ENCODE peak calls at places on chromosomes 6 and 20, in ten cellular contexts. H, X, Q, V, J, G, N, L, P and Y are unnamed samples.

GRCh38 chr6:165163519-165163918 is 145.9 kb downstream of the C6orf118 start:
- DNase-seq in H (no peak), X (no peak), Q (no peak), V (no peak), J (no peak), G (no peak), N (no peak), L (no peak), P (no peak), Y (no peak)

GRCh38 chr20:4937422-4938319 is 63.6 kb downstream of the SLC23A2 start:
- DNase-seq in H (no peak), X (no peak), Q (no peak), V (no peak), J (no peak), G (no peak), N (no peak), L (no peak), P (no peak), Y (no peak)

GRCh38 chr20:59765599-59766177 is 161.3 kb downstream of the PHACTR3 start:
- DNase-seq in H (no peak), X (no peak), Q (no peak), V (peak), J (no peak), G (peak), N (no peak), L (no peak), P (no peak), Y (no peak)

GRCh38 chr6:41092421-41093140 is 19.8 kb downstream of the NFYA start:
- DNase-seq in H (no peak), X (no peak), Q (no peak), V (no peak), J (no peak), G (no peak), N (no peak), L (peak), P (no peak), Y (peak)

GRCh38 chr6:29631860-29632731 is 887 bp downstream of the GABBR1 start:
- DNase-seq in H (peak), X (peak), Q (peak), V (peak), J (peak), G (peak), N (peak), L (peak), P (peak), Y (peak)

GRCh38 chr20:59042151-59042795 is at the start of gene PRELID3B:
- DNase-seq in H (no peak), X (no peak), Q (no peak), V (peak), J (peak), G (no peak), N (no peak), L (no peak), P (no peak), Y (peak)

GRCh38 chr6:15544321-15544900 is 118.4 kb downstream of the DTNBP1 start:
- DNase-seq in H (no peak), X (no peak), Q (no peak), V (no peak), J (no peak), G (no peak), N (no peak), L (no peak), P (no peak), Y (no peak)

GRCh38 chr20:47603260-47603659 is 101.6 kb downstream of the NCOA3 start:
- DNase-seq in H (no peak), X (no peak), Q (no peak), V (no peak), J (no peak), G (no peak), N (no peak), L (no peak), P (no peak), Y (no peak)

GRCh38 chr20:1467355-1468116 is 887 bp upstream of the NSFL1C start:
- DNase-seq in H (peak), X (no peak), Q (no peak), V (peak), J (peak), G (no peak), N (no peak), L (no peak), P (peak), Y (peak)

GRCh38 chr20:63053430-63054102 is 46.8 kb upstream of the BHLHE23 start:
- DNase-seq in H (no peak), X (no peak), Q (no peak), V (no peak), J (no peak), G (no peak), N (peak), L (no peak), P (peak), Y (no peak)

GRCh38 chr6:12483712-12484111 is 193.6 kb downstream of the EDN1 start:
- DNase-seq in H (no peak), X (no peak), Q (peak), V (peak), J (no peak), G (no peak), N (no peak), L (peak), P (no peak), Y (peak)

GRCh38 chr20:51579137-51579536 is 36.6 kb upstream of the NFATC2 start:
- DNase-seq in H (no peak), X (no peak), Q (no peak), V (no peak), J (no peak), G (no peak), N (no peak), L (peak), P (no peak), Y (no peak)

GRCh38 chr6:36914227-36914794 is 28.6 kb downstream of the C6orf89 start:
- DNase-seq in H (no peak), X (no peak), Q (no peak), V (peak), J (peak), G (no peak), N (no peak), L (peak), P (peak), Y (no peak)

GRCh38 chr6:53888931-53889330 is 94.1 kb downstream of the LRRC1 start:
- DNase-seq in H (no peak), X (no peak), Q (no peak), V (no peak), J (no peak), G (no peak), N (no peak), L (peak), P (no peak), Y (no peak)

GRCh38 chr6:44386364-44386928 is 1.1 kb upstream of the CDC5L start:
- DNase-seq in H (no peak), X (no peak), Q (no peak), V (no peak), J (no peak), G (no peak), N (no peak), L (no peak), P (peak), Y (no peak)

GRCh38 chr6:137968901-137969300 is 101.8 kb downstream of the TNFAIP3 start:
- DNase-seq in H (no peak), X (no peak), Q (peak), V (no peak), J (no peak), G (no peak), N (no peak), L (no peak), P (no peak), Y (peak)

GRCh38 chr6:8437813-8438212 is 2.5 kb upstream of the SLC35B3 start:
- DNase-seq in H (no peak), X (no peak), Q (no peak), V (no peak), J (no peak), G (no peak), N (no peak), L (no peak), P (no peak), Y (no peak)

GRCh38 chr6:157073596-157073995 is 249.7 kb downstream of the TMEM242 start:
- DNase-seq in H (no peak), X (no peak), Q (no peak), V (no peak), J (no peak), G (no peak), N (no peak), L (no peak), P (no peak), Y (no peak)

GRCh38 chr20:3681931-3682820 is at the start of gene ADAM33:
- DNase-seq in H (no peak), X (no peak), Q (no peak), V (peak), J (peak), G (no peak), N (no peak), L (no peak), P (no peak), Y (no peak)

GRCh38 chr6:47362857-47363461 is 53.3 kb upstream of the TNFRSF21 start:
- DNase-seq in H (no peak), X (no peak), Q (no peak), V (peak), J (no peak), G (no peak), N (no peak), L (no peak), P (no peak), Y (no peak)

GRCh38 chr6:168714547-168715260 is 273.7 kb downstream of the SMOC2 start:
- DNase-seq in H (no peak), X (no peak), Q (no peak), V (no peak), J (no peak), G (no peak), N (no peak), L (no peak), P (no peak), Y (no peak)

GRCh38 chr6:170290306-170291128 is at the start of gene DLL1:
- DNase-seq in H (no peak), X (peak), Q (peak), V (no peak), J (peak), G (peak), N (peak), L (no peak), P (peak), Y (peak)

GRCh38 chr6:113102761-113103160 is 754.4 kb upstream of the MARCKS start:
- DNase-seq in H (no peak), X (no peak), Q (no peak), V (no peak), J (no peak), G (no peak), N (no peak), L (peak), P (no peak), Y (no peak)

GRCh38 chr6:39342692-39343460 is 20.4 kb upstream of the KCNK16 start:
- DNase-seq in H (no peak), X (no peak), Q (no peak), V (no peak), J (no peak), G (no peak), N (no peak), L (no peak), P (no peak), Y (no peak)

GRCh38 chr20:50186987-50187402 is 3.6 kb upstream of the CEBPB start:
- DNase-seq in H (no peak), X (no peak), Q (no peak), V (no peak), J (no peak), G (no peak), N (no peak), L (no peak), P (no peak), Y (no peak)

GRCh38 chr6:52489881-52490280 is 69.7 kb downstream of the EFHC1 start:
- DNase-seq in H (no peak), X (no peak), Q (no peak), V (no peak), J (no peak), G (no peak), N (no peak), L (no peak), P (no peak), Y (no peak)

GRCh38 chr20:38129248-38129865 is 35.7 kb downstream of the TGM2 start:
- DNase-seq in H (no peak), X (no peak), Q (no peak), V (no peak), J (no peak), G (no peak), N (no peak), L (no peak), P (peak), Y (no peak)

GRCh38 chr6:154440022-154440421 is 70.5 kb downstream of the CNKSR3 start:
- DNase-seq in H (no peak), X (no peak), Q (no peak), V (no peak), J (no peak), G (no peak), N (no peak), L (no peak), P (no peak), Y (no peak)

GRCh38 chr6:164098857-164099534 is 684.5 kb downstream of the QKI start:
- DNase-seq in H (no peak), X (no peak), Q (no peak), V (no peak), J (no peak), G (no peak), N (no peak), L (no peak), P (no peak), Y (no peak)

GRCh38 chr6:15441215-15441868 is 195.5 kb downstream of the JARID2 start:
- DNase-seq in H (no peak), X (peak), Q (no peak), V (peak), J (peak), G (no peak), N (no peak), L (peak), P (no peak), Y (peak)

GRCh38 chr6:69105288-69105687 is 470.2 kb downstream of the ADGRB3 start:
- DNase-seq in H (no peak), X (no peak), Q (no peak), V (peak), J (no peak), G (no peak), N (no peak), L (no peak), P (no peak), Y (no peak)

GRCh38 chr20:62662422-62662821 is 20.1 kb downstream of the SLCO4A1 start:
- DNase-seq in H (no peak), X (no peak), Q (no peak), V (no peak), J (no peak), G (no peak), N (no peak), L (peak), P (no peak), Y (no peak)

GRCh38 chr20:5569021-5569420 is 181.2 kb upstream of the SHLD1 start:
- DNase-seq in H (no peak), X (peak), Q (peak), V (peak), J (peak), G (no peak), N (no peak), L (peak), P (no peak), Y (peak)

GRCh38 chr6:17580518-17581048 is 19.5 kb upstream of the FAM8A1 start:
- DNase-seq in H (no peak), X (peak), Q (no peak), V (peak), J (peak), G (peak), N (peak), L (no peak), P (peak), Y (no peak)

GRCh38 chr20:35891375-35891774 is 62.9 kb downstream of the SCAND1 start:
- DNase-seq in H (no peak), X (no peak), Q (no peak), V (no peak), J (no peak), G (no peak), N (no peak), L (peak), P (no peak), Y (no peak)

GRCh38 chr20:10219452-10219791 is 792 bp downstream of the SNAP25 start:
- DNase-seq in H (peak), X (peak), Q (peak), V (peak), J (peak), G (peak), N (peak), L (peak), P (peak), Y (peak)
- TF ChIP-seq CTCF in H (peak), X (no peak), Q (no peak), V (no peak), J (no peak), G (no peak), N (no peak), L (no peak), P (no peak), Y (peak)

GRCh38 chr6:1491025-1491424 is 101.6 kb downstream of the FOXF2 start:
- DNase-seq in H (no peak), X (no peak), Q (no peak), V (no peak), J (no peak), G (no peak), N (no peak), L (no peak), P (no peak), Y (no peak)
- TF ChIP-seq CTCF in H (no peak), X (no peak), Q (no peak), V (no peak), J (no peak), G (no peak), N (no peak), L (no peak), P (no peak), Y (no peak)

GRCh38 chr6:13573669-13574110 is 711 bp upstream of the SIRT5 start:
- DNase-seq in H (no peak), X (peak), Q (peak), V (peak), J (peak), G (no peak), N (no peak), L (peak), P (peak), Y (no peak)

GRCh38 chr6:13574571-13575376 is at the start of gene SIRT5:
- DNase-seq in H (peak), X (peak), Q (peak), V (peak), J (peak), G (peak), N (peak), L (peak), P (peak), Y (peak)

GRCh38 chr6:13574149-13574570 is 241 bp upstream of the SIRT5 start:
- DNase-seq in H (peak), X (peak), Q (peak), V (peak), J (peak), G (peak), N (peak), L (peak), P (peak), Y (peak)

GRCh38 chr6:13576017-13576416 is 1.6 kb downstream of the SIRT5 start:
- DNase-seq in H (no peak), X (no peak), Q (no peak), V (no peak), J (no peak), G (no peak), N (no peak), L (no peak), P (no peak), Y (no peak)

DNA sequence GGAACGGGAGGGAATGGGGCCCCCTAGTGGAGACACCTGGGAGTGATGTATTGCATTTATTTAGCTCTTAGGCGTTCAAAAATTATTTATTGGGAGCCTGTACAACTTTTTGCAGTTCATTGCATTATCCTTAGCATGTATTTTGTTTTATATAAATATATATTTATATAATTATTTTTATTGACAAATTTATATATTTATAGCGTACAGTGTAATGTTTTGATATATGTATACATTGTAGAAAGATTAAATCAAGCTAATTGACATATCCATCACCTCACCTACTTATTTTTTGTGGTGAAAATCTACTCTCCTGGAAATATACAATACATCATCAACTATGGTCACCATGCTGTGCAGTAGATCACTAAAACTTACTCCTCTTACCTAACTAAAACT is 975 bp downstream of the SIRT5 start:
- DNase-seq in H (no peak), X (no peak), Q (no peak), V (no peak), J (no peak), G (no peak), N (no peak), L (no peak), P (no peak), Y (no peak)
- TF ChIP-seq CTCF in H (peak), X (peak), Q (peak), V (peak), J (peak), G (peak), N (peak), L (peak), P (peak), Y (peak)

DNA sequence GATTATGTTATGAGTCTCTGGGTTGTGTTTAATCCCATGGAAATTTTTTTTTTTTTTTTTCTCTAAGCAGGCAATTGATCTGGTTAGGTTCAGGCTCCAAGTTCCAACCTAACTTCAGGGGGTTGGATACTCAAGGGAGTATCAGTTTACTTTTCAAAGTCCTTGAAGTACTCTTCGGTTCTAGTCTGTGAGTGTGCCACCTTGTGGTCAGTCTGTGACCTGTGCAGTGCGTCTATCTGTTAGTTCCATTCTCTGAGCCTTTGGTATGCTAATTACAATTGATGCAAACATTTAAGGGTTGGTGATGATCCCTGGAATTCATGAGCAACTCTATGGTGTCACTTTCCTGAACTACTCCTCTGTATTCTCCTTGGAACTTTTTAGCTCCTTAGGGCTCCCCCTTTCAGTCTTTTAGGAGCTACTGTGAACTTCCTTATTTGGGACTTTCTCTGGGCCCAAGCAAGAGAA is 342.0 kb downstream of the SOX4 start:
- DNase-seq in H (no peak), X (no peak), Q (no peak), V (peak), J (peak), G (no peak), N (no peak), L (peak), P (no peak), Y (peak)
- TF ChIP-seq CTCF in H (peak), X (no peak), Q (peak), V (peak), J (peak), G (peak), N (peak), L (peak), P (peak), Y (peak)

DNA sequence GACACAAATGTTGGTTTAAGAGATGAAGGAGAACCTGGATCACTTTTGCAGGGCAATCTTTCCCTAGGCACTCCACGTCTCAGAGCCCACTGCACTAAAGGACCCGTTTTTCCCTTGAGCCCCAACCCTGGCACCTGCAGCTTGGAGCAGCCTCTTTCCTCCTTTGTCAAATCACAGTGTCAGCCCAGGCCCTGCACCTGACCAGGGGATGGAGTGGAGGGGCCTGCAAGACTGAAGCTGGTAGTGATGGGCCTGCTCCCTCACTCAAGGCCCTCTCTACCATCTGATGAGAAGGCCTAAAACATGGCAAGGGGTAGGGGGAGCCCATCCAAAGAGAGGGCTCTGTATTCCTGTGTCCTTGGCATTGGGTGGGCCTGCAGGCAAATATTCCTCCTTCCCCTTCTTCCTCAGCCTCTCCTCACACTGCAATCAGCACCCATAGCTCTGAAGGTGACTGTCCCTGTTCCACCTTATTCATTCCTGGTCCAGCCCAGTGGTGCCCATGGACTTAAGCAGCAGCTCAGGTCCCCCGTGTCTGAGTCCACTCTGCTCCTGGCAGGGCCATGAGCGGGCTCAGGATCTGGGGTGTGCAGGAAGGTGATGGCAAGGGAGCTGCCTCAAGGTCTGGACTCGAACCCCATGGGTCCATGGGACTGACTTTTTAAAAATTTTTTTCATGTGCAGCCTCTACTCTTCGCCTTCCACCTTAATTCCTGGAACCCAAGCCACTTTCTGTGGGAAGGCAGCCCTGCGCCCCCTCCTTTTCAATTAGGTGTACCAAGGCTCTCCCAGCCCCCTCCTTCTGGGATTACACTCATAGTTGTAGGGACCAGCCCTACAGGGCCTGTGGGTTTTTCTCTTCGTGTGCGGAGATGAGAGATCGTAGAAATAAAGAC is 6.7 kb downstream of the RAET1G start:
- DNase-seq in H (peak), X (peak), Q (no peak), V (no peak), J (no peak), G (no peak), N (no peak), L (no peak), P (no peak), Y (no peak)
- TF ChIP-seq CTCF in H (no peak), X (no peak), Q (no peak), V (no peak), J (no peak), G (no peak), N (no peak), L (no peak), P (no peak), Y (no peak)